ENCODE peak calls at places on chromosomes 5 and 9, in six cellular contexts. F is body of pancreas, A is upper lobe of left lung, N is adrenal gland, V is A549, W is heart left ventricle. R is an unnamed sample.

GRCh38 chr9:111961011-111961410 is 64.4 kb downstream of the UGCG start:
- DNase-seq in F (no peak), A (no peak), N (no peak), V (no peak), W (no peak), R (no peak)

GRCh38 chr9:134887686-134888602 is 7.3 kb downstream of the FCN2 start:
- DNase-seq in F (no peak), A (no peak), N (peak), V (no peak), W (peak), R (no peak)

GRCh38 chr9:127979333-127980055 is 1.3 kb downstream of the EEIG1 start:
- DNase-seq in F (peak), A (peak), N (peak), V (peak), W (peak), R (peak)

GRCh38 chr9:130927995-130928900 is 10.8 kb downstream of the FIBCD1 start:
- DNase-seq in F (peak), A (peak), N (peak), V (peak), W (peak), R (peak)

GRCh38 chr5:37015795-37016666 is 139.5 kb downstream of the NIPBL start:
- DNase-seq in F (no peak), A (no peak), N (no peak), V (no peak), W (no peak), R (no peak)

GRCh38 chr9:115220339-115221009 is 102.5 kb upstream of the TNC start:
- DNase-seq in F (no peak), A (no peak), N (no peak), V (no peak), W (no peak), R (no peak)

GRCh38 chr5:11777096-11777495 is 127.2 kb downstream of the CTNND2 start:
- DNase-seq in F (no peak), A (no peak), N (no peak), V (no peak), W (no peak), R (no peak)

GRCh38 chr5:104344809-104345512 is 782.4 kb upstream of the NUDT12 start:
- DNase-seq in F (no peak), A (no peak), N (no peak), V (peak), W (no peak), R (no peak)

GRCh38 chr9:126862461-126862830 is 2.0 kb downstream of the ZBTB34 start:
- DNase-seq in F (no peak), A (no peak), N (no peak), V (no peak), W (no peak), R (no peak)

GRCh38 chr5:98775962-98776687 is 2.7 kb downstream of the RGMB start:
- DNase-seq in F (no peak), A (no peak), N (no peak), V (no peak), W (no peak), R (no peak)

GRCh38 chr9:91164724-91165520 is 196.8 kb downstream of the AUH start:
- DNase-seq in F (no peak), A (peak), N (peak), V (peak), W (peak), R (peak)
- H3K27ac ChIP-seq in F (no peak), A (no peak), N (peak), V (peak), W (no peak), R (peak)

GRCh38 chr5:35856186-35857003 is at the start of gene IL7R:
- DNase-seq in F (no peak), A (no peak), N (no peak), V (no peak), W (no peak), R (no peak)
- TF ChIP-seq POLR2A in F (no peak), A (peak), N (no peak), V (no peak), W (no peak), R (peak)

GRCh38 chr9:69172895-69173294 is 1.2 kb upstream of the TJP2 start:
- DNase-seq in F (no peak), A (no peak), N (no peak), V (no peak), W (no peak), R (no peak)
- H3K27ac ChIP-seq in F (no peak), A (peak), N (no peak), V (no peak), W (peak), R (no peak)

GRCh38 chr9:86354048-86354881 is at the start of gene TUT7:
- DNase-seq in F (peak), A (peak), N (peak), V (peak), W (peak), R (peak)
- TF ChIP-seq POLR2A in F (peak), A (peak), N (peak), V (peak), W (peak), R (peak)

DNA sequence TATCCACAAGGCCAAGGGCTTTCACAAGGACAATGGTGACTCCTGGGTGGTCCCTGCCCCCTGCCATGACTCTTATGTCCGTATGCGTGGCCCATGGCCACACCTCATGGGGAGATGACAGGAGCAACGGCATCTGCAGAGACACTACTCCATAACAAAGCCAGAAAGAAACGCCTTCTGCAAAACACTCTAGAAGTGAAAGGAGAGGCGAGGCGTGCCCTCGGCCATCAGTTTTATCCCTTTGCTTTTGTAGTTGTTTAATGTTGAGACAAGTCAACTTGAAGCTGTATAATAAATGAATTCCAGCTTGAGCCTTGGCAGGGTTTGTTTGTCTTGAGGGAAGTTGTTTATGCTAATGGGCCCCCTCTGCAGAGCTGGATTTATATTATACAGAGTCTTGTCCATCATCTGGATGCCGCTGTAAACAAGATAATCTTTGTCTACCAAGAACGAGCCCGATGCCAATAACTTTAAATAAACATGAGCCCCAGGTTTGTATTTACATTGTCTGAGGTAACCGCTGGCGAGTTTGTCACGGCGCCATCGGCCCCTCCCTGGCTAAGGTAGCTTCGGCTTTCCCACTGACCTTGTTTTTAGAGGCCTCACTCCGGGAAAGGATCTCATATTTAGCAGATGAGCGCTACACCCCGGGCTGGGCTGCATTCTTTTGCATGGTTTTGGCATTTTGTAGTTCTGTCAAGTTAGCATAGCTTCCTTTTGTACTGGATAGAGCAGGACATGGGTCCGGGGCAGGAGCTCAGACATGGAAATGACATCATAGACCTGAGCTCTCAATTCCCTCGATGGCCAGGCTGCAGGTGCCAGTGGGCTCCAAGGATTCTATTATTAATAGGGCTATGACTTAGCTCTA is 165.3 kb downstream of the ERCC6L2 start:
- DNase-seq in F (peak), A (no peak), N (no peak), V (peak), W (no peak), R (no peak)
- H3K27ac ChIP-seq in F (peak), A (no peak), N (no peak), V (peak), W (no peak), R (peak)

DNA sequence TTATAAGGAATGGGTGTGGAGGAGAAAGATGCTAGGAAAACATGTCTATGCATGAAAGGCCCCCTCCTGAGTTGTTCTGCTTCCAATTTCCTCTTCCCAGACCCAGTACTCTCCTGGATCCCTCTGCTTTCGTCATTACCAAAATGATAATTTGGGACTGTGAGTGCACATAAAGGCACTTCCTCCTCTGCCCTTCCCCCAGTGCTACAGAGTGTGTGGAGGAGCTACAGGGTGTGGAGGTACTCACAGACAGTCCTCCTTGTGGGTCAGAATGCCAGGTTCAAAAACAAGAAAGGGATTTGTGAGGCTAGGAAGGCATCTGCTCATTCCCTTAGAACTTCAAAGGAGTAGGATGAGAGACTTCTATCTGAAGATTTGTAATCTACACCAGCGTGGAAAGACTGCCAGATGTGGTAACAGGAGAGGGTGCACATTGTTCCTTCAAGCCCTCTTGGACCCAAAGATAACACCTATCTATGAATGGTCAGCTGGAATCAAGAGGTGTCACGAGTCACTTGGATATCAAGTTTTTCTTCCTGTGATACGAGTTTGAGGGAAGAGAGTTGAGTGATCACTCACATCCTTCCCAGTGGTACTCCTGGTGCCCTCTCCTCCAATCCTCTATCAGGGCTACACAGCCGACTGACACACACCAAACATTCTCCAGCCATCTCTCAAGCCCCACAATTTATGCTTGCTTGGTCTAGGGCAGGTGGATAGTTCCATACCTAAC is 201.1 kb downstream of the EPB41L4A start:
- DNase-seq in F (no peak), A (no peak), N (no peak), V (no peak), W (no peak), R (no peak)
- TF ChIP-seq POLR2A in F (no peak), A (no peak), N (no peak), V (no peak), W (no peak), R (no peak)